ENCODE peak calls at places on chromosome 16, in seven cellular contexts. L is A549, O is GM12891, I is thyroid gland, X is sigmoid colon, T is lower leg skin, Y is spleen. A is an unnamed sample.

GRCh38 chr16:78570409-78571141 is 471.1 kb downstream of the WWOX start:
- DNase-seq in L (no peak), O (no peak), I (no peak), X (no peak), T (no peak), Y (no peak), A (no peak)

GRCh38 chr16:15701975-15702970 is 52.2 kb downstream of the NDE1 start:
- DNase-seq in L (no peak), O (no peak), I (no peak), X (no peak), T (no peak), Y (no peak), A (no peak)

GRCh38 chr16:19167710-19168172 is 299 bp upstream of the SYT17 start:
- DNase-seq in L (peak), O (peak), I (peak), X (no peak), T (peak), Y (peak), A (peak)

GRCh38 chr16:77946834-77947233 is 75.5 kb upstream of the CLEC3A start:
- DNase-seq in L (no peak), O (no peak), I (no peak), X (no peak), T (no peak), Y (no peak), A (no peak)

GRCh38 chr16:57818377-57819055 is 16.2 kb upstream of the KIFC3 start:
- DNase-seq in L (no peak), O (no peak), I (no peak), X (no peak), T (no peak), Y (no peak), A (no peak)

GRCh38 chr16:77574867-77575619 is 140.2 kb upstream of the ADAMTS18 start:
- DNase-seq in L (no peak), O (no peak), I (no peak), X (no peak), T (no peak), Y (no peak), A (no peak)

GRCh38 chr16:2523801-2524231 is 3.6 kb downstream of the AMDHD2 start:
- DNase-seq in L (no peak), O (no peak), I (no peak), X (no peak), T (no peak), Y (peak), A (no peak)

GRCh38 chr16:30551781-30552180 is 6.4 kb downstream of the ZNF764 start:
- DNase-seq in L (no peak), O (no peak), I (no peak), X (no peak), T (no peak), Y (no peak), A (no peak)

GRCh38 chr16:79286646-79287423 is 313.7 kb downstream of the MAF start:
- DNase-seq in L (no peak), O (peak), I (peak), X (peak), T (no peak), Y (peak), A (peak)

GRCh38 chr16:11768850-11769249 is 26.2 kb upstream of the TXNDC11 start:
- DNase-seq in L (no peak), O (no peak), I (no peak), X (no peak), T (no peak), Y (no peak), A (no peak)

GRCh38 chr16:48277158-48277557 is 29.8 kb upstream of the ABCC11 start:
- DNase-seq in L (no peak), O (no peak), I (peak), X (no peak), T (no peak), Y (no peak), A (no peak)

GRCh38 chr16:68086336-68086821 is 1.2 kb downstream of the NFATC3 start:
- DNase-seq in L (peak), O (no peak), I (no peak), X (no peak), T (no peak), Y (no peak), A (no peak)

GRCh38 chr16:90046971-90047713 is 27.9 kb upstream of the DBNDD1 start:
- DNase-seq in L (no peak), O (no peak), I (peak), X (peak), T (no peak), Y (no peak), A (peak)

GRCh38 chr16:75379911-75380847 is 53.1 kb downstream of the CFDP1 start:
- DNase-seq in L (no peak), O (peak), I (no peak), X (no peak), T (no peak), Y (no peak), A (no peak)

GRCh38 chr16:14373406-14373805 is 256.7 kb downstream of the PARN start:
- DNase-seq in L (no peak), O (no peak), I (no peak), X (no peak), T (no peak), Y (no peak), A (no peak)

GRCh38 chr16:73154063-73154870 is 106.3 kb upstream of the ZFHX3 start:
- DNase-seq in L (no peak), O (no peak), I (no peak), X (peak), T (no peak), Y (peak), A (no peak)
- TF ChIP-seq POLR2A in L (no peak), O (no peak), I (no peak), X (no peak), T (no peak), Y (no peak), A (no peak)

GRCh38 chr16:583815-584591 is 5.9 kb upstream of the RAB40C start:
- DNase-seq in L (no peak), O (no peak), I (no peak), X (no peak), T (no peak), Y (peak), A (peak)
- TF ChIP-seq POLR2A in L (no peak), O (no peak), I (no peak), X (no peak), T (no peak), Y (no peak), A (no peak)

GRCh38 chr16:22205577-22206012 is 483 bp upstream of the EEF2K start:
- DNase-seq in L (no peak), O (no peak), I (no peak), X (no peak), T (no peak), Y (no peak), A (no peak)
- TF ChIP-seq POLR2A in L (no peak), O (no peak), I (no peak), X (no peak), T (no peak), Y (no peak), A (no peak)

GRCh38 chr16:66512589-66513404 is 37.1 kb downstream of the TK2 start:
- DNase-seq in L (no peak), O (no peak), I (no peak), X (peak), T (peak), Y (no peak), A (no peak)
- TF ChIP-seq POLR2A in L (no peak), O (no peak), I (no peak), X (no peak), T (no peak), Y (no peak), A (no peak)

DNA sequence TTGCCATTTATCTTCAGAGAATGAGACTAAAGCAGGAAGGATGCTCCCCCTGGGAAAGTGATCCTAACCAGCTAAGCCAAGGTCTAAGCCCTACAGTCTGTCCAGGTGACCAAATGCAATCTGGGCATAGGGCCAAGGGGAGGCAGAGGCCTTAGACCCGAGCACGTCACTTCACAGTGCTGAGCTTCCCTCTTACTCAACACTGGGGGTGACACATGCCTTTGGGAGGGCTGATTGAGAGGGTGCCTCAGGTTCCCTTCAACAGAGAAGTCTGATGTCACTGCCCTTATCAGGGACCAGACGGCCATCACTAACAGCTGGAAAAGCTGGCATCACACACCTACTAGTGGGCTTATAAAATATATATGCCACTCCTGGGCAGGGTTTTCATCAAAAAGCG is 4.0 kb downstream of the CIAO2B start:
- DNase-seq in L (no peak), O (no peak), I (peak), X (no peak), T (no peak), Y (no peak), A (no peak)
- TF ChIP-seq POLR2A in L (no peak), O (no peak), I (no peak), X (no peak), T (no peak), Y (no peak), A (no peak)

A was measured in ovary.